ENCODE peak calls at places on chromosomes 2 and 18, in five cellular contexts. H is HL-60, K is Peyer's patch, U is GM23338, M is astrocyte. D is an unnamed sample. For H3K27me3, the result is how much of the 10 kb centered on the place peaks cover.

GRCh38 chr18:8277270-8277669 is 332.0 kb upstream of the RAB12 start:
- DNase-seq in H (no peak), K (no peak), U (no peak), M (no peak), D (no peak)

GRCh38 chr2:71453404-71454220 is at the start of gene DYSF:
- DNase-seq in H (peak), K (no peak), U (peak), M (peak), D (no peak)

GRCh38 chr18:70330887-70331286 is 42.0 kb downstream of the SOCS6 start:
- DNase-seq in H (no peak), K (no peak), U (peak), M (no peak), D (no peak)

GRCh38 chr2:98524168-98524567 is 79.5 kb downstream of the INPP4A start:
- DNase-seq in H (no peak), K (no peak), U (no peak), M (peak), D (no peak)

GRCh38 chr2:7692657-7693161 is 775.5 kb downstream of the RNF144A start:
- DNase-seq in H (no peak), K (no peak), U (no peak), M (peak), D (no peak)

GRCh38 chr2:113085542-113085941 is 17.8 kb downstream of the IL1F10 start:
- DNase-seq in H (no peak), K (no peak), U (no peak), M (no peak), D (no peak)

GRCh38 chr2:239940861-239941570 is 84.1 kb downstream of the NDUFA10 start:
- DNase-seq in H (no peak), K (no peak), U (no peak), M (no peak), D (no peak)

GRCh38 chr2:150296795-150297546 is 190.5 kb downstream of the RND3 start:
- DNase-seq in H (no peak), K (no peak), U (no peak), M (peak), D (no peak)

GRCh38 chr2:69237070-69237670 is 149.9 kb downstream of the GFPT1 start:
- DNase-seq in H (no peak), K (no peak), U (no peak), M (no peak), D (no peak)

GRCh38 chr2:68403199-68403644 is 38.1 kb downstream of the PLEK start:
- DNase-seq in H (no peak), K (peak), U (no peak), M (no peak), D (no peak)

GRCh38 chr2:55282110-55282917 is 13.3 kb upstream of the MTIF2 start:
- DNase-seq in H (peak), K (peak), U (peak), M (peak), D (peak)

GRCh38 chr2:233556756-233557736 is 9.5 kb downstream of the USP40 start:
- DNase-seq in H (peak), K (no peak), U (peak), M (peak), D (no peak)

GRCh38 chr2:121530563-121531334 is at the start of gene RNU4ATAC:
- DNase-seq in H (peak), K (peak), U (peak), M (peak), D (peak)
- TF ChIP-seq CTCF in H (no peak), K (peak), U (peak), M (peak), D (peak)

DNA sequence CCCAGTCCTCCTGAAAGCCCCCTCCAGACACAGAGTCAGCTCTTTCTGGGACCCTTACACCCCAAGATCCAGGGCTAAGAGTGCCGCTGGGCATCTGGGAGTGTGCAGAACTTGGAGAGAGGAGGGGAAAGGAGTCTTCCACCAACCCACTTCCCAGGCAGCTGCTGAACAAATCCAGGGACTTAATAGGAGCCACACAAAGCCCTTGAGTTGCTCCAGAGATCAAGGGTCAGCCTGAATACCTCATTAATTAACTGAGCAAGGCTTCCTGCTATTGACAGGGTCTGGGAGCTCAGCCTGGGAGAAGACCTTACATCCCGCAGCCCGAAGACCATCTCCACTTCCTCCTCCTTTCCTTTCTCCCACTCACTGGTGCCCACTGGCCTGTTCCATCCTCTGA is 108.3 kb downstream of the CELF4 start:
- DNase-seq in H (no peak), K (no peak), U (no peak), M (no peak), D (no peak)
- H3K27ac ChIP-seq in H (no peak), K (no peak), U (no peak), M (no peak), D (no peak)

GRCh38 chr2:170365003-170365402 is 187.1 kb downstream of the MYO3B start:
- DNase-seq in H (no peak), K (no peak), U (no peak), M (no peak), D (no peak)
- H3K27me3 ChIP-seq in H (under half), K (under half), U (under half), M (half or more), D (under half)

GRCh38 chr2:127643698-127644660 is 2.0 kb upstream of the GPR17 start:
- DNase-seq in H (no peak), K (no peak), U (no peak), M (no peak), D (no peak)
- TF ChIP-seq CTCF in H (no peak), K (no peak), U (no peak), M (no peak), D (no peak)

GRCh38 chr2:20641123-20641985 is 9.5 kb downstream of the HS1BP3 start:
- DNase-seq in H (no peak), K (no peak), U (no peak), M (peak), D (no peak)
- H3K27ac ChIP-seq in H (no peak), K (no peak), U (no peak), M (peak), D (no peak)

DNA sequence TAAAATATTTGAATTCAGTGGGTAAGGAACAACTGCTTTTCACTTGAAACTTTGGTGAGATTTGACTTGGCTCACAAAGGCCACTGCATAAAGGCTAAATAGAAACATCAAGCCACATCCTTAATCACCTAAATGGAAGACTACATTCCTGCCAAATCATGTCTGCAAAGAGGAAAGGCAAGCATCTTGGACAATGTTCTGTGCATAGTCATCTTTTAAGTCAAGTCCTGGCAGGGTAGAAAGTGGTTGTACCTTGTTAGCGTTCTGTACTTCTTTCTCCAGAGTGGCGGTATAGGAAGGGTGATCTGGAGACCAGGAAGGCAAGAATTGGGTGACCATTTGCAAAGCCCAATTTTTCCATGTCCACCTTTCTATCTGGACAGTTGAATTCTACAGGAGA is 121.4 kb upstream of the SLC14A2 start:
- DNase-seq in H (no peak), K (no peak), U (no peak), M (no peak), D (no peak)
- H3K27me3 ChIP-seq in H (under half), K (under half), U (under half), M (under half), D (under half)

GRCh38 chr2:70374616-70375015 is 72.7 kb upstream of the FAM136A start:
- DNase-seq in H (no peak), K (no peak), U (no peak), M (no peak), D (no peak)
- TF ChIP-seq CTCF in H (no peak), K (no peak), U (no peak), M (no peak), D (no peak)